ENCODE peak calls at places on chromosomes 5 and 9, in six cellular contexts. One of them, this sample, is unnamed.

GRCh38 chr5:173201636-173202265 is 33.3 kb downstream of the NKX2-5 start:
- DNase-seq in bronchial epithelial cell: peak
- DNase-seq in OCI-LY7: no peak
- DNase-seq in cardiac muscle cell: peak
- DNase-seq in K562: no peak
- DNase-seq in mammary epithelial cell: peak
- DNase-seq in this sample: no peak

GRCh38 chr5:84383816-84384603 is 670 bp downstream of the EDIL3 start:
- DNase-seq in bronchial epithelial cell: peak
- DNase-seq in OCI-LY7: no peak
- DNase-seq in cardiac muscle cell: peak
- DNase-seq in K562: no peak
- DNase-seq in mammary epithelial cell: peak
- DNase-seq in this sample: no peak

GRCh38 chr5:110297152-110297670 is 429.3 kb downstream of the TMEM232 start:
- DNase-seq in bronchial epithelial cell: no peak
- DNase-seq in OCI-LY7: no peak
- DNase-seq in cardiac muscle cell: no peak
- DNase-seq in K562: no peak
- DNase-seq in mammary epithelial cell: no peak
- DNase-seq in this sample: no peak

GRCh38 chr9:71285191-71285656 is 163.8 kb upstream of the TRPM3 start:
- DNase-seq in bronchial epithelial cell: peak
- DNase-seq in OCI-LY7: peak
- DNase-seq in cardiac muscle cell: peak
- DNase-seq in K562: peak
- DNase-seq in mammary epithelial cell: peak
- DNase-seq in this sample: peak

GRCh38 chr9:128918921-128919320 is 1.9 kb upstream of the PHYHD1 start:
- DNase-seq in bronchial epithelial cell: no peak
- DNase-seq in OCI-LY7: no peak
- DNase-seq in cardiac muscle cell: no peak
- DNase-seq in K562: no peak
- DNase-seq in mammary epithelial cell: no peak
- DNase-seq in this sample: no peak

GRCh38 chr9:132074736-132075135 is 4.9 kb downstream of the MED27 start:
- DNase-seq in bronchial epithelial cell: no peak
- DNase-seq in OCI-LY7: no peak
- DNase-seq in cardiac muscle cell: peak
- DNase-seq in K562: no peak
- DNase-seq in mammary epithelial cell: peak
- DNase-seq in this sample: no peak

GRCh38 chr9:138059196-138059595 is 181.6 kb downstream of the CACNA1B start:
- DNase-seq in bronchial epithelial cell: no peak
- DNase-seq in OCI-LY7: no peak
- DNase-seq in cardiac muscle cell: no peak
- DNase-seq in K562: no peak
- DNase-seq in mammary epithelial cell: no peak
- DNase-seq in this sample: no peak

GRCh38 chr9:109010676-109011655 is 2.3 kb downstream of the CTNNAL1 start:
- DNase-seq in bronchial epithelial cell: peak
- DNase-seq in OCI-LY7: peak
- DNase-seq in cardiac muscle cell: peak
- DNase-seq in K562: peak
- DNase-seq in mammary epithelial cell: peak
- DNase-seq in this sample: no peak

GRCh38 chr9:88835772-88836171 is 155.5 kb upstream of the S1PR3 start:
- DNase-seq in bronchial epithelial cell: no peak
- DNase-seq in OCI-LY7: no peak
- DNase-seq in cardiac muscle cell: peak
- DNase-seq in K562: no peak
- DNase-seq in mammary epithelial cell: no peak
- DNase-seq in this sample: no peak

GRCh38 chr5:54537720-54538119 is 20.2 kb downstream of the SNX18 start:
- DNase-seq in bronchial epithelial cell: no peak
- DNase-seq in OCI-LY7: no peak
- DNase-seq in cardiac muscle cell: no peak
- DNase-seq in K562: no peak
- DNase-seq in mammary epithelial cell: no peak
- DNase-seq in this sample: no peak

GRCh38 chr5:154092356-154092755 is 53.6 kb downstream of the MFAP3 start:
- DNase-seq in bronchial epithelial cell: no peak
- DNase-seq in OCI-LY7: no peak
- DNase-seq in cardiac muscle cell: peak
- DNase-seq in K562: no peak
- DNase-seq in mammary epithelial cell: no peak
- DNase-seq in this sample: no peak

GRCh38 chr9:86470326-86470725 is 116.1 kb upstream of the TUT7 start:
- DNase-seq in bronchial epithelial cell: no peak
- DNase-seq in OCI-LY7: no peak
- DNase-seq in cardiac muscle cell: peak
- DNase-seq in K562: no peak
- DNase-seq in mammary epithelial cell: no peak
- DNase-seq in this sample: no peak

GRCh38 chr5:158393457-158393856 is 534.5 kb upstream of the CLINT1 start:
- DNase-seq in bronchial epithelial cell: no peak
- DNase-seq in OCI-LY7: no peak
- DNase-seq in cardiac muscle cell: no peak
- DNase-seq in K562: no peak
- DNase-seq in mammary epithelial cell: no peak
- DNase-seq in this sample: no peak

GRCh38 chr9:108634164-108634563 is 221.6 kb downstream of the ACTL7B start:
- DNase-seq in bronchial epithelial cell: peak
- DNase-seq in OCI-LY7: no peak
- DNase-seq in cardiac muscle cell: peak
- DNase-seq in K562: peak
- DNase-seq in mammary epithelial cell: peak
- DNase-seq in this sample: no peak

GRCh38 chr5:158133369-158133768 is 274.4 kb upstream of the CLINT1 start:
- DNase-seq in bronchial epithelial cell: no peak
- DNase-seq in OCI-LY7: no peak
- DNase-seq in cardiac muscle cell: no peak
- DNase-seq in K562: no peak
- DNase-seq in mammary epithelial cell: no peak
- DNase-seq in this sample: no peak

GRCh38 chr9:131697097-131697496 is 42.8 kb downstream of the RAPGEF1 start:
- DNase-seq in bronchial epithelial cell: no peak
- DNase-seq in OCI-LY7: no peak
- DNase-seq in cardiac muscle cell: peak
- DNase-seq in K562: no peak
- DNase-seq in mammary epithelial cell: no peak
- DNase-seq in this sample: no peak

GRCh38 chr9:136228107-136228875 is 17.3 kb downstream of the QSOX2 start:
- DNase-seq in bronchial epithelial cell: peak
- DNase-seq in OCI-LY7: no peak
- DNase-seq in cardiac muscle cell: peak
- DNase-seq in K562: peak
- DNase-seq in mammary epithelial cell: peak
- DNase-seq in this sample: no peak

GRCh38 chr9:117763314-117763713 is 59.1 kb downstream of the TLR4 start:
- DNase-seq in bronchial epithelial cell: peak
- DNase-seq in OCI-LY7: no peak
- DNase-seq in cardiac muscle cell: peak
- DNase-seq in K562: no peak
- DNase-seq in mammary epithelial cell: peak
- DNase-seq in this sample: no peak

GRCh38 chr5:75513841-75514240 is 2.1 kb downstream of the POLK start:
- DNase-seq in bronchial epithelial cell: no peak
- DNase-seq in OCI-LY7: no peak
- DNase-seq in cardiac muscle cell: no peak
- DNase-seq in K562: no peak
- DNase-seq in mammary epithelial cell: no peak
- DNase-seq in this sample: no peak

GRCh38 chr9:114538241-114538640 is 33.0 kb upstream of the WHRN start:
- DNase-seq in bronchial epithelial cell: peak
- DNase-seq in OCI-LY7: peak
- DNase-seq in cardiac muscle cell: no peak
- DNase-seq in K562: peak
- DNase-seq in mammary epithelial cell: peak
- DNase-seq in this sample: peak

GRCh38 chr9:129245276-129245675 is 67.2 kb upstream of the IER5L start:
- DNase-seq in bronchial epithelial cell: peak
- DNase-seq in OCI-LY7: no peak
- DNase-seq in cardiac muscle cell: peak
- DNase-seq in K562: no peak
- DNase-seq in mammary epithelial cell: no peak
- DNase-seq in this sample: no peak

GRCh38 chr9:81717061-81717746 is 27.9 kb upstream of the TLE1 start:
- DNase-seq in bronchial epithelial cell: no peak
- DNase-seq in OCI-LY7: no peak
- DNase-seq in cardiac muscle cell: no peak
- DNase-seq in K562: no peak
- DNase-seq in mammary epithelial cell: no peak
- DNase-seq in this sample: no peak

GRCh38 chr5:120932480-120932879 is 468.4 kb downstream of the PRR16 start:
- DNase-seq in bronchial epithelial cell: no peak
- DNase-seq in OCI-LY7: no peak
- DNase-seq in cardiac muscle cell: no peak
- DNase-seq in K562: no peak
- DNase-seq in mammary epithelial cell: no peak
- DNase-seq in this sample: no peak

GRCh38 chr5:10556331-10556807 is 7.5 kb upstream of the ANKRD33B start:
- DNase-seq in bronchial epithelial cell: peak
- DNase-seq in OCI-LY7: no peak
- DNase-seq in cardiac muscle cell: peak
- DNase-seq in K562: no peak
- DNase-seq in mammary epithelial cell: peak
- DNase-seq in this sample: no peak

GRCh38 chr5:73625314-73625904 is 587 bp upstream of the ARHGEF28 start:
- DNase-seq in bronchial epithelial cell: no peak
- DNase-seq in OCI-LY7: no peak
- DNase-seq in cardiac muscle cell: peak
- DNase-seq in K562: no peak
- DNase-seq in mammary epithelial cell: no peak
- DNase-seq in this sample: no peak

GRCh38 chr5:27026791-27027190 is 11.6 kb downstream of the CDH9 start:
- DNase-seq in bronchial epithelial cell: no peak
- DNase-seq in OCI-LY7: no peak
- DNase-seq in cardiac muscle cell: no peak
- DNase-seq in K562: no peak
- DNase-seq in mammary epithelial cell: no peak
- DNase-seq in this sample: no peak

GRCh38 chr5:27026059-27026458 is 12.3 kb downstream of the CDH9 start:
- DNase-seq in bronchial epithelial cell: no peak
- DNase-seq in OCI-LY7: no peak
- DNase-seq in cardiac muscle cell: no peak
- DNase-seq in K562: no peak
- DNase-seq in mammary epithelial cell: no peak
- DNase-seq in this sample: no peak

GRCh38 chr5:27015758-27016157 is 22.6 kb downstream of the CDH9 start:
- DNase-seq in bronchial epithelial cell: peak
- DNase-seq in OCI-LY7: no peak
- DNase-seq in cardiac muscle cell: no peak
- DNase-seq in K562: no peak
- DNase-seq in mammary epithelial cell: peak
- DNase-seq in this sample: no peak

DNA sequence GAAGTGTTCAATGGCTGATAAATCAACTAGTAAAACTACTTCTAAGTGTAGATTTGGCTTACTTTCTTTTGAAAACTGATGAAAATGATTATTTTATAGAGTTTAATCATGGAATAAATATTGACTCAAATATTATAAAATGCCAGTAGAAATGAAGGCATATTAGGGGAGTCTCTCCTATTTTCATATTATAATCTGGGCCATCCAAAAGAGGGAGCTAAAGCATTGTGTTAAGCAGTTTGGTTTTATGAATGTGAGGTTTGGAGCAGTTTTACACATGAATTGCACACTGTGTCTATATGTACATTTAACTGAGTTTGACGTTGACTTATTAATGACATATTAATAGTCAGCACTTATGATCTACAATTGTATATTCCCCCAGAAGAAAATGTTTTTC is 17.4 kb downstream of the CDH9 start:
- DNase-seq in bronchial epithelial cell: peak
- DNase-seq in OCI-LY7: no peak
- DNase-seq in cardiac muscle cell: peak
- DNase-seq in K562: peak
- DNase-seq in mammary epithelial cell: peak
- DNase-seq in this sample: no peak
- TF ChIP-seq CTCF in bronchial epithelial cell: peak
- TF ChIP-seq CTCF in OCI-LY7: no peak
- TF ChIP-seq CTCF in cardiac muscle cell: peak
- TF ChIP-seq CTCF in K562: no peak
- TF ChIP-seq CTCF in mammary epithelial cell: no peak
- TF ChIP-seq CTCF in this sample: no peak

GRCh38 chr9:98974554-98974953 is 30.8 kb downstream of the COL15A1 start:
- DNase-seq in bronchial epithelial cell: no peak
- DNase-seq in OCI-LY7: no peak
- DNase-seq in cardiac muscle cell: no peak
- DNase-seq in K562: no peak
- DNase-seq in mammary epithelial cell: no peak
- DNase-seq in this sample: no peak
- H3K4me3 ChIP-seq in bronchial epithelial cell: no peak
- H3K4me3 ChIP-seq in OCI-LY7: no peak
- H3K4me3 ChIP-seq in cardiac muscle cell: no peak
- H3K4me3 ChIP-seq in K562: no peak
- H3K4me3 ChIP-seq in mammary epithelial cell: no peak
- H3K4me3 ChIP-seq in this sample: no peak

GRCh38 chr5:103385722-103386121 is 127.2 kb downstream of the MACIR start:
- DNase-seq in bronchial epithelial cell: no peak
- DNase-seq in OCI-LY7: no peak
- DNase-seq in cardiac muscle cell: no peak
- DNase-seq in K562: no peak
- DNase-seq in mammary epithelial cell: no peak
- DNase-seq in this sample: no peak
- TF ChIP-seq CTCF in bronchial epithelial cell: no peak
- TF ChIP-seq CTCF in OCI-LY7: no peak
- TF ChIP-seq CTCF in cardiac muscle cell: peak
- TF ChIP-seq CTCF in K562: no peak
- TF ChIP-seq CTCF in mammary epithelial cell: no peak
- TF ChIP-seq CTCF in this sample: no peak

GRCh38 chr9:125649315-125649714 is 57.7 kb downstream of the MAPKAP1 start:
- DNase-seq in bronchial epithelial cell: peak
- DNase-seq in OCI-LY7: no peak
- DNase-seq in cardiac muscle cell: peak
- DNase-seq in K562: no peak
- DNase-seq in mammary epithelial cell: peak
- DNase-seq in this sample: no peak
- H3K4me3 ChIP-seq in bronchial epithelial cell: no peak
- H3K4me3 ChIP-seq in OCI-LY7: no peak
- H3K4me3 ChIP-seq in cardiac muscle cell: no peak
- H3K4me3 ChIP-seq in K562: no peak
- H3K4me3 ChIP-seq in mammary epithelial cell: no peak
- H3K4me3 ChIP-seq in this sample: no peak

GRCh38 chr9:4679268-4680177 is at the start of gene CDC37L1:
- DNase-seq in bronchial epithelial cell: peak
- DNase-seq in OCI-LY7: peak
- DNase-seq in cardiac muscle cell: peak
- DNase-seq in K562: peak
- DNase-seq in mammary epithelial cell: peak
- DNase-seq in this sample: peak
- TF ChIP-seq CTCF in bronchial epithelial cell: peak
- TF ChIP-seq CTCF in OCI-LY7: peak
- TF ChIP-seq CTCF in cardiac muscle cell: peak
- TF ChIP-seq CTCF in K562: peak
- TF ChIP-seq CTCF in mammary epithelial cell: peak
- TF ChIP-seq CTCF in this sample: peak

GRCh38 chr5:150783422-150783928 is 4.9 kb downstream of the SMIM3 start:
- DNase-seq in bronchial epithelial cell: peak
- DNase-seq in OCI-LY7: peak
- DNase-seq in cardiac muscle cell: peak
- DNase-seq in K562: no peak
- DNase-seq in mammary epithelial cell: peak
- DNase-seq in this sample: peak
- H3K4me3 ChIP-seq in bronchial epithelial cell: no peak
- H3K4me3 ChIP-seq in OCI-LY7: no peak
- H3K4me3 ChIP-seq in cardiac muscle cell: no peak
- H3K4me3 ChIP-seq in K562: no peak
- H3K4me3 ChIP-seq in mammary epithelial cell: no peak
- H3K4me3 ChIP-seq in this sample: no peak

GRCh38 chr5:180790020-180790419 is 12.6 kb downstream of the MGAT1 start:
- DNase-seq in bronchial epithelial cell: no peak
- DNase-seq in OCI-LY7: peak
- DNase-seq in cardiac muscle cell: no peak
- DNase-seq in K562: no peak
- DNase-seq in mammary epithelial cell: no peak
- DNase-seq in this sample: no peak
- TF ChIP-seq CTCF in bronchial epithelial cell: no peak
- TF ChIP-seq CTCF in OCI-LY7: peak
- TF ChIP-seq CTCF in cardiac muscle cell: no peak
- TF ChIP-seq CTCF in K562: no peak
- TF ChIP-seq CTCF in mammary epithelial cell: no peak
- TF ChIP-seq CTCF in this sample: no peak